ENCODE peak calls at places on chromosomes 12 and 14, in ten cellular contexts. A is NCI-H1105; M is tibial artery; R is naive B cell; K is NCI-H2081; D is H7; V is activated CD4-positive, CD25-positive, alpha-beta regulatory T cell; P is NCI-H1092; Z is NCI-H2171; G is AG09319. Y is an unnamed sample.

GRCh38 chr14:70785556-70785955 is 23.8 kb downstream of the MAP3K9 start:
- DNase-seq in P (no peak), V (no peak), R (no peak), Z (no peak), K (no peak), M (no peak), G (no peak), A (no peak), D (no peak), Y (no peak)

GRCh38 chr14:44428239-44428924 is 78.7 kb downstream of the FSCB start:
- DNase-seq in D (no peak), M (no peak), V (no peak), A (no peak), K (no peak), R (no peak), Z (no peak), G (no peak), P (no peak), Y (no peak)

GRCh38 chr14:89721991-89722390 is 232.5 kb downstream of the EFCAB11 start:
- DNase-seq in M (no peak), P (no peak), K (no peak), V (no peak), R (peak; percentile 55), A (no peak), G (no peak), Z (no peak), D (no peak), Y (no peak)

GRCh38 chr12:74349925-74350324 is 187.7 kb upstream of the ATXN7L3B start:
- DNase-seq in P (no peak), Z (no peak), R (no peak), A (no peak), M (no peak), K (no peak), D (no peak), V (no peak), G (peak; percentile 37), Y (no peak)

GRCh38 chr12:45909041-45909713 is 81.2 kb downstream of the SCAF11 start:
- DNase-seq in Z (no peak), P (no peak), R (no peak), M (no peak), A (no peak), K (no peak), V (no peak), G (peak; percentile 31), D (no peak), Y (no peak)

GRCh38 chr12:68042212-68042699 is 53.0 kb downstream of the IFNG-AS1 start:
- DNase-seq in M (no peak), A (peak; percentile 47), G (no peak), V (no peak), D (no peak), Z (peak; percentile 50), K (no peak), P (no peak), R (peak; percentile 59), Y (no peak)

GRCh38 chr12:24751181-24751580 is 197.7 kb downstream of the BCAT1 start:
- DNase-seq in A (no peak), D (no peak), K (no peak), P (no peak), G (no peak), R (no peak), M (no peak), V (no peak), Z (no peak), Y (no peak)

GRCh38 chr12:131020326-131020725 is 66.6 kb downstream of the ADGRD1 start:
- DNase-seq in Z (no peak), M (no peak), V (no peak), K (no peak), P (no peak), G (no peak), D (no peak), R (no peak), A (no peak), Y (no peak)

GRCh38 chr12:47740536-47741339 is 15.4 kb upstream of the ENDOU start:
- DNase-seq in P (peak; percentile 28), V (no peak), R (peak; percentile 46), G (no peak), A (no peak), Z (no peak), D (no peak), M (no peak), K (no peak), Y (no peak)

GRCh38 chr12:89470741-89471504 is 53.7 kb downstream of the GALNT4 start:
- DNase-seq in M (no peak), D (no peak), Z (no peak), A (peak; percentile 29), R (peak; percentile 41), K (peak; percentile 1), V (no peak), G (no peak), P (peak; percentile 3), Y (no peak)

GRCh38 chr12:100672075-100672592 is 98.7 kb downstream of the GAS2L3 start:
- DNase-seq in Z (no peak), A (peak; percentile 3), K (no peak), R (no peak), D (peak; percentile 62), M (no peak), P (no peak), V (peak; percentile 7), G (no peak), Y (peak; percentile 88)

GRCh38 chr12:54759751-54760150 is 94.6 kb upstream of the MUCL1 start:
- DNase-seq in Z (peak; percentile 24), D (peak; percentile 53), K (no peak), G (no peak), V (no peak), A (peak; percentile 5), M (no peak), R (no peak), P (peak; percentile 38), Y (peak; percentile 74)

GRCh38 chr14:101290681-101291080 is 270.6 kb upstream of the DIO3 start:
- DNase-seq in M (no peak), Z (no peak), R (no peak), V (no peak), P (peak; percentile 32), K (no peak), A (no peak), G (no peak), D (no peak), Y (no peak)

GRCh38 chr12:122097641-122098364 is 19.2 kb downstream of the MLXIP start:
- DNase-seq in K (peak; percentile 49), V (no peak), P (peak; percentile 45), R (no peak), D (no peak), A (peak; percentile 64), Z (no peak), G (no peak), M (no peak), Y (no peak)

GRCh38 chr12:57418255-57418654 is 12.6 kb downstream of the R3HDM2 start:
- DNase-seq in G (no peak), K (no peak), P (no peak), Z (no peak), M (no peak), V (no peak), A (no peak), R (no peak), D (no peak), Y (no peak)

GRCh38 chr12:118874698-118875548 is 106.4 kb upstream of the SRRM4 start:
- DNase-seq in G (no peak), A (no peak), D (peak; percentile 62), R (no peak), M (no peak), V (no peak), Z (peak; percentile 60), P (no peak), K (no peak), Y (peak; percentile 90)

GRCh38 chr12:29350080-29350479 is 30.9 kb downstream of the ERGIC2 start:
- DNase-seq in R (no peak), A (peak; percentile 56), G (peak; percentile 12), P (no peak), Z (no peak), M (no peak), K (no peak), D (no peak), V (no peak), Y (no peak)

GRCh38 chr12:14367097-14367661 is 1.7 kb downstream of the ATF7IP start:
- DNase-seq in R (peak; percentile 44), M (no peak), P (no peak), K (peak; percentile 8), Z (no peak), V (no peak), D (no peak), A (no peak), G (no peak), Y (no peak)

GRCh38 chr12:87652026-87652425 is 377.2 kb downstream of the C12orf50 start:
- DNase-seq in Z (no peak), D (no peak), M (no peak), A (no peak), R (no peak), K (no peak), V (no peak), G (no peak), P (no peak), Y (no peak)

GRCh38 chr14:72476657-72477499 is 417.0 kb downstream of the DPF3 start:
- DNase-seq in M (no peak), R (no peak), K (no peak), V (no peak), G (peak; percentile 23), P (no peak), Z (no peak), A (no peak), D (no peak), Y (peak; percentile 33)

GRCh38 chr14:75715926-75716780 is 55.1 kb downstream of the TTLL5 start:
- DNase-seq in G (peak; percentile 75), D (no peak), V (no peak), Z (no peak), M (no peak), R (no peak), A (no peak), K (no peak), P (no peak), Y (no peak)

GRCh38 chr12:68290126-68290525 is 36.7 kb upstream of the IL22 start:
- DNase-seq in G (no peak), D (no peak), A (no peak), M (no peak), Z (no peak), V (no peak), R (no peak), K (no peak), P (no peak), Y (no peak)

GRCh38 chr12:116582610-116583009 is 23.4 kb downstream of the MAP1LC3B2 start:
- DNase-seq in A (no peak), R (no peak), P (no peak), V (no peak), G (no peak), M (no peak), Z (no peak), K (no peak), D (no peak), Y (no peak)

GRCh38 chr12:91926810-91927209 is 218.8 kb downstream of the BTG1 start:
- DNase-seq in A (no peak), R (no peak), P (peak; percentile 54), Z (no peak), K (peak; percentile 43), D (no peak), V (no peak), G (no peak), M (no peak), Y (no peak)

GRCh38 chr14:98292191-98292590 is 979.8 kb downstream of the BCL11B start:
- DNase-seq in D (no peak), R (no peak), M (no peak), A (no peak), G (no peak), V (no peak), P (no peak), K (no peak), Z (no peak), Y (no peak)

Y was measured in H9.